ENCODE peak calls at places on chromosomes 3 and 15, in five cellular contexts. R is HFFc6, P is AG04450, W is heart right ventricle, L is HTR-8/SVneo. F is an unnamed sample.

GRCh38 chr3:133821767-133822638 is 16.4 kb downstream of the SRPRB start:
- DNase-seq in R (peak), P (peak), W (no peak), L (no peak), F (peak)

GRCh38 chr3:32117324-32117723 is 10.9 kb downstream of the GPD1L start:
- DNase-seq in R (no peak), P (no peak), W (no peak), L (no peak), F (no peak)

GRCh38 chr15:66901336-66902100 is 163.9 kb upstream of the SMAD3 start:
- DNase-seq in R (peak), P (no peak), W (no peak), L (no peak), F (no peak)

GRCh38 chr15:58392141-58392540 is 39.6 kb upstream of the LIPC start:
- DNase-seq in R (no peak), P (no peak), W (no peak), L (no peak), F (no peak)

GRCh38 chr3:118978393-118978758 is 56.3 kb downstream of the IGSF11 start:
- DNase-seq in R (no peak), P (no peak), W (no peak), L (no peak), F (no peak)

GRCh38 chr3:57544181-57545125 is at the start of gene DNAH12:
- DNase-seq in R (no peak), P (no peak), W (no peak), L (no peak), F (no peak)

GRCh38 chr3:169666501-169667379 is 3.2 kb upstream of the MECOM start:
- DNase-seq in R (no peak), P (no peak), W (no peak), L (no peak), F (no peak)

GRCh38 chr3:40731445-40731844 is 206.7 kb downstream of the ZNF621 start:
- DNase-seq in R (no peak), P (no peak), W (no peak), L (no peak), F (no peak)

GRCh38 chr3:140270329-140270728 is 335.3 kb downstream of the CLSTN2 start:
- DNase-seq in R (no peak), P (no peak), W (no peak), L (no peak), F (no peak)

GRCh38 chr3:113571360-113571759 is 39.0 kb downstream of the SIDT1 start:
- DNase-seq in R (no peak), P (no peak), W (no peak), L (no peak), F (no peak)

GRCh38 chr3:165775824-165776223 is 61.4 kb downstream of the BCHE start:
- DNase-seq in R (no peak), P (no peak), W (no peak), L (no peak), F (no peak)

GRCh38 chr3:55481067-55481917 is 5.8 kb downstream of the WNT5A start:
- DNase-seq in R (peak), P (no peak), W (peak), L (peak), F (no peak)

GRCh38 chr15:93089855-93090305 is 869 bp upstream of the RGMA start:
- DNase-seq in R (no peak), P (no peak), W (peak), L (no peak), F (no peak)

GRCh38 chr15:58504674-58505234 is 73.0 kb downstream of the LIPC start:
- DNase-seq in R (no peak), P (no peak), W (no peak), L (no peak), F (no peak)

GRCh38 chr15:61175024-61175423 is 54.1 kb downstream of the RORA start:
- DNase-seq in R (no peak), P (no peak), W (no peak), L (no peak), F (no peak)

GRCh38 chr15:60616628-60617027 is 137.7 kb upstream of the ICE2 start:
- DNase-seq in R (no peak), P (no peak), W (no peak), L (no peak), F (no peak)

GRCh38 chr3:9222049-9222448 is 27.4 kb downstream of the SRGAP3 start:
- DNase-seq in R (no peak), P (no peak), W (no peak), L (no peak), F (no peak)

F was measured in right lobe of liver.